ENCODE peak calls at places on chromosomes 1 and 21, in eight cellular contexts. One of them, this sample, is unnamed.

GRCh38 chr1:203378529-203379271 is 27.8 kb upstream of the FMOD start:
- DNase-seq in IMR-90: peak; percentile 66
- DNase-seq in adrenal gland: no peak
- DNase-seq in gastrocnemius medialis: no peak
- DNase-seq in endothelial cell of umbilical vein: no peak
- DNase-seq in Peyer's patch: no peak
- DNase-seq in A549: no peak
- DNase-seq in K562: no peak
- DNase-seq in this sample: peak; percentile 76

GRCh38 chr1:76443217-76443616 is 368.7 kb downstream of the ST6GALNAC3 start:
- DNase-seq in IMR-90: no peak
- DNase-seq in adrenal gland: no peak
- DNase-seq in gastrocnemius medialis: no peak
- DNase-seq in endothelial cell of umbilical vein: no peak
- DNase-seq in Peyer's patch: no peak
- DNase-seq in A549: no peak
- DNase-seq in K562: no peak
- DNase-seq in this sample: no peak

GRCh38 chr21:45048026-45048698 is 26.2 kb upstream of the ADARB1 start:
- DNase-seq in IMR-90: no peak
- DNase-seq in adrenal gland: no peak
- DNase-seq in gastrocnemius medialis: no peak
- DNase-seq in endothelial cell of umbilical vein: no peak
- DNase-seq in Peyer's patch: no peak
- DNase-seq in A549: no peak
- DNase-seq in K562: no peak
- DNase-seq in this sample: no peak

GRCh38 chr1:195501118-195501517 is 1107.1 kb downstream of the KCNT2 start:
- DNase-seq in IMR-90: no peak
- DNase-seq in adrenal gland: no peak
- DNase-seq in gastrocnemius medialis: no peak
- DNase-seq in endothelial cell of umbilical vein: no peak
- DNase-seq in Peyer's patch: no peak
- DNase-seq in A549: no peak
- DNase-seq in K562: no peak
- DNase-seq in this sample: no peak

GRCh38 chr1:178408869-178409268 is 87.9 kb downstream of the CLEC20A start:
- DNase-seq in IMR-90: peak; percentile 8
- DNase-seq in adrenal gland: no peak
- DNase-seq in gastrocnemius medialis: no peak
- DNase-seq in endothelial cell of umbilical vein: peak; percentile 66
- DNase-seq in Peyer's patch: no peak
- DNase-seq in A549: no peak
- DNase-seq in K562: no peak
- DNase-seq in this sample: no peak

GRCh38 chr1:248696261-248696660 is 6.3 kb downstream of the OR14I1 start:
- DNase-seq in IMR-90: no peak
- DNase-seq in adrenal gland: peak; percentile 29
- DNase-seq in gastrocnemius medialis: no peak
- DNase-seq in endothelial cell of umbilical vein: no peak
- DNase-seq in Peyer's patch: peak; percentile 48
- DNase-seq in A549: peak; percentile 14
- DNase-seq in K562: peak; percentile 15
- DNase-seq in this sample: no peak

GRCh38 chr1:226365831-226366231 is 42.1 kb downstream of the PARP1 start:
- DNase-seq in IMR-90: peak; percentile 86
- DNase-seq in adrenal gland: no peak
- DNase-seq in gastrocnemius medialis: no peak
- DNase-seq in endothelial cell of umbilical vein: peak; percentile 32
- DNase-seq in Peyer's patch: no peak
- DNase-seq in A549: no peak
- DNase-seq in K562: no peak
- DNase-seq in this sample: no peak

GRCh38 chr1:161217831-161218230 is 2.7 kb downstream of the FCER1G start:
- DNase-seq in IMR-90: no peak
- DNase-seq in adrenal gland: no peak
- DNase-seq in gastrocnemius medialis: no peak
- DNase-seq in endothelial cell of umbilical vein: no peak
- DNase-seq in Peyer's patch: no peak
- DNase-seq in A549: no peak
- DNase-seq in K562: no peak
- DNase-seq in this sample: no peak

GRCh38 chr1:11749203-11749689 is 12.7 kb upstream of the C1orf167 start:
- DNase-seq in IMR-90: no peak
- DNase-seq in adrenal gland: no peak
- DNase-seq in gastrocnemius medialis: no peak
- DNase-seq in endothelial cell of umbilical vein: peak; percentile 17
- DNase-seq in Peyer's patch: no peak
- DNase-seq in A549: peak; percentile 79
- DNase-seq in K562: peak; percentile 92
- DNase-seq in this sample: no peak

GRCh38 chr1:154603317-154603716 is 4.7 kb downstream of the ADAR start:
- DNase-seq in IMR-90: no peak
- DNase-seq in adrenal gland: no peak
- DNase-seq in gastrocnemius medialis: no peak
- DNase-seq in endothelial cell of umbilical vein: no peak
- DNase-seq in Peyer's patch: no peak
- DNase-seq in A549: no peak
- DNase-seq in K562: no peak
- DNase-seq in this sample: no peak

DNA sequence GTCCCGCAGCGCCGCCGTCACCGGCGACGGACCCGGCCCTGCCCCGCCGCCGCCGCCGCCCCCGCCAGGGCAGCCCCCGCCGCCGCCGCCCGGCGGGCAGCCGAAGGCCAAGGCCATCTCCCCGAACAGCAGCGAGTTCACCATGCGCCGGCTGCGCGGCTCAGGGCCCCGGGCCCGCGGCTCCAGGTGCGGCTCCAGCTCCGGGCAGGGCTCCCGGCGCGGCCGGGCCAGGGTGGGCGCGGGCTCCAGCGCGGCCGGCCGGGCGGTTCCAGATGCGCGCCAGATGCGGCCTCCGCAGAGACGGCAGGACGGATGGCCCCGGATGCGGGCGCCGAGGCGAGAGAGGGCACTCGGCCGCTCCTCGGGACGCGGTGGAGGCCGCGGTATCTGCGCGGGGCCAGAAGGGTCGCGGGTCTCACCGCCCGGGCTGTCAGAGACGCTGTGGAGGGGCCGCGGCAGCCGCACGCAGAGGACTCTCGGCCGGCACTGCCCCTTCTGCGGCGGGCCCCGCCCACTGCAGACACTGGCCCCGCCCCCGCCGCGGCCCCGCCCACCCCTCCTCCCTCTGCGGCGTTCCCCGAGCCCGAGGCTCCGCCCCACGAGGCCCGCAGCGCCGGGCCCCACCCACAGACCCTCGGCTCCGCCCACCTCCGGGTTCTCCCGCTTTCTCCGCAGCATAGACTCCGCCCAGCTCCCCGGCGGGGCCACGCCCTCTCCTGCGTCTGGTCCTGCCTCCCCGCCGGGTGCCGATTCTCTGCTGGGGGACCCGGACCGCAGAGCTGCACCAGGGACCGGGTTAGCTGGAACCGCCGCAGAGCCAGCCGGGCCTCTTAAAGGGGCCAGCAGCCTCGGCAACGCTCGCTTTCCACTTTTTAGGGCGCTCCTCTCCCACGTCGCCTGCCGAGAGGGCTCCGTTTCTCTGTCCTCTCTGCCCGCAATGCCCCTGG is at the start of gene IFFO2:
- DNase-seq in IMR-90: peak; percentile 90
- DNase-seq in adrenal gland: peak; percentile 97
- DNase-seq in gastrocnemius medialis: peak; percentile 94
- DNase-seq in endothelial cell of umbilical vein: peak; percentile 93
- DNase-seq in Peyer's patch: peak; percentile 99
- DNase-seq in A549: peak; percentile 92
- DNase-seq in K562: peak; percentile 100
- DNase-seq in this sample: peak; percentile 98
- TF ChIP-seq POLR2A in IMR-90: peak; percentile 82
- TF ChIP-seq POLR2A in adrenal gland: peak; percentile 90
- TF ChIP-seq POLR2A in gastrocnemius medialis: peak; percentile 92
- TF ChIP-seq POLR2A in endothelial cell of umbilical vein: peak; percentile 88
- TF ChIP-seq POLR2A in Peyer's patch: peak; percentile 65
- TF ChIP-seq POLR2A in A549: peak; percentile 92
- TF ChIP-seq POLR2A in K562: no peak
- TF ChIP-seq POLR2A in this sample: peak; percentile 97

GRCh38 chr1:234871710-234872262 is 256.9 kb downstream of the TOMM20 start:
- DNase-seq in IMR-90: peak; percentile 34
- DNase-seq in adrenal gland: no peak
- DNase-seq in gastrocnemius medialis: no peak
- DNase-seq in endothelial cell of umbilical vein: no peak
- DNase-seq in Peyer's patch: no peak
- DNase-seq in A549: no peak
- DNase-seq in K562: no peak
- DNase-seq in this sample: no peak
- H3K4me1 ChIP-seq in IMR-90: peaks cover 4% of the 10 kb centered on the region
- H3K4me1 ChIP-seq in adrenal gland: peaks cover 27% of the 10 kb centered on the region
- H3K4me1 ChIP-seq in gastrocnemius medialis: peaks cover 31% of the 10 kb centered on the region
- H3K4me1 ChIP-seq in endothelial cell of umbilical vein: peaks cover 7% of the 10 kb centered on the region
- H3K4me1 ChIP-seq in Peyer's patch: no peaks in the 10 kb centered on the region
- H3K4me1 ChIP-seq in A549: peaks cover 33% of the 10 kb centered on the region
- H3K4me1 ChIP-seq in K562: peaks cover 88% of the 10 kb centered on the region
- H3K4me1 ChIP-seq in this sample: no peaks in the 10 kb centered on the region

DNA sequence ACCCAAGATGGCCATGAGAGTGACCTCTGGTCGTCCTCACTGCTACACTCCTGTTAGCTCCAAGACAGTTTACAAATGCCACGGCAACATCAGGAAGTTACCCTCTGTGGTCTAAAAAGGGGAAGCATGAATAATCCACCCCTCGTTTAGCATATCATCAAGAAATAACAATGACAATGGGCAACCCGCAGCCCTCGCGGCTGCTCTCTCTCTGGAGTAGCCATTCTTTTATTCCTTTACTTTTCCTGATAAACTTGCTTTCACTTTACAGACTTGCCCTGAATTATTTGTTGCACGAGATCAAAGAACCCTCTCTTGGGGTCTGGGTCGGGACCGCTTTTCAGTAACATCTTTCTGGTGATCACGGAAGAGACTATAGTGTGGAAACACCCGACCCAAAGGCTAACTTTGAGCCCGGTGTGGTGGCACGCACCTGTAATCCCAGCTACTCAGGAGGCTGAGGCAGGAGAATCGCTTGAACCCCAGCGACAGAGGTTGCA is 19.8 kb upstream of the COX20 start:
- DNase-seq in IMR-90: no peak
- DNase-seq in adrenal gland: no peak
- DNase-seq in gastrocnemius medialis: no peak
- DNase-seq in endothelial cell of umbilical vein: no peak
- DNase-seq in Peyer's patch: no peak
- DNase-seq in A549: no peak
- DNase-seq in K562: no peak
- DNase-seq in this sample: no peak
- H3K4me3 ChIP-seq in IMR-90: no peak overlapping the region
- H3K4me3 ChIP-seq in adrenal gland: no peak overlapping the region
- H3K4me3 ChIP-seq in gastrocnemius medialis: no peak overlapping the region
- H3K4me3 ChIP-seq in endothelial cell of umbilical vein: no peak overlapping the region
- H3K4me3 ChIP-seq in Peyer's patch: peak overlapping the region; percentile 15
- H3K4me3 ChIP-seq in A549: no peak overlapping the region
- H3K4me3 ChIP-seq in K562: no peak overlapping the region
- H3K4me3 ChIP-seq in this sample: no peak overlapping the region

GRCh38 chr1:185315364-185316108 is 1.5 kb downstream of the IVNS1ABP start:
- DNase-seq in IMR-90: no peak
- DNase-seq in adrenal gland: no peak
- DNase-seq in gastrocnemius medialis: no peak
- DNase-seq in endothelial cell of umbilical vein: no peak
- DNase-seq in Peyer's patch: no peak
- DNase-seq in A549: no peak
- DNase-seq in K562: no peak
- DNase-seq in this sample: no peak

GRCh38 chr1:185314416-185314815 is 2.6 kb downstream of the IVNS1ABP start:
- DNase-seq in IMR-90: no peak
- DNase-seq in adrenal gland: no peak
- DNase-seq in gastrocnemius medialis: no peak
- DNase-seq in endothelial cell of umbilical vein: peak; percentile 41
- DNase-seq in Peyer's patch: no peak
- DNase-seq in A549: no peak
- DNase-seq in K562: no peak
- DNase-seq in this sample: no peak

GRCh38 chr1:185317886-185318310 is 855 bp upstream of the IVNS1ABP start:
- DNase-seq in IMR-90: no peak
- DNase-seq in adrenal gland: peak; percentile 57
- DNase-seq in gastrocnemius medialis: peak; percentile 15
- DNase-seq in endothelial cell of umbilical vein: no peak
- DNase-seq in Peyer's patch: no peak
- DNase-seq in A549: peak; percentile 15
- DNase-seq in K562: peak; percentile 50
- DNase-seq in this sample: peak; percentile 20

GRCh38 chr1:185317034-185317885 is at the start of gene IVNS1ABP:
- DNase-seq in IMR-90: peak; percentile 87
- DNase-seq in adrenal gland: peak; percentile 96
- DNase-seq in gastrocnemius medialis: peak; percentile 93
- DNase-seq in endothelial cell of umbilical vein: peak; percentile 96
- DNase-seq in Peyer's patch: peak; percentile 100
- DNase-seq in A549: peak; percentile 89
- DNase-seq in K562: peak; percentile 98
- DNase-seq in this sample: peak; percentile 93

GRCh38 chr1:185316163-185317033 is 645 bp downstream of the IVNS1ABP start:
- DNase-seq in IMR-90: peak; percentile 88
- DNase-seq in adrenal gland: peak; percentile 95
- DNase-seq in gastrocnemius medialis: peak; percentile 92
- DNase-seq in endothelial cell of umbilical vein: peak; percentile 88
- DNase-seq in Peyer's patch: peak; percentile 95
- DNase-seq in A549: peak; percentile 58
- DNase-seq in K562: peak; percentile 96
- DNase-seq in this sample: peak; percentile 95
- TF ChIP-seq POLR2A in IMR-90: peak; percentile 89
- TF ChIP-seq POLR2A in adrenal gland: peak; percentile 40
- TF ChIP-seq POLR2A in gastrocnemius medialis: peak; percentile 68
- TF ChIP-seq POLR2A in endothelial cell of umbilical vein: peak; percentile 61
- TF ChIP-seq POLR2A in Peyer's patch: peak; percentile 56
- TF ChIP-seq POLR2A in A549: no peak
- TF ChIP-seq POLR2A in K562: no peak
- TF ChIP-seq POLR2A in this sample: peak; percentile 47

DNA sequence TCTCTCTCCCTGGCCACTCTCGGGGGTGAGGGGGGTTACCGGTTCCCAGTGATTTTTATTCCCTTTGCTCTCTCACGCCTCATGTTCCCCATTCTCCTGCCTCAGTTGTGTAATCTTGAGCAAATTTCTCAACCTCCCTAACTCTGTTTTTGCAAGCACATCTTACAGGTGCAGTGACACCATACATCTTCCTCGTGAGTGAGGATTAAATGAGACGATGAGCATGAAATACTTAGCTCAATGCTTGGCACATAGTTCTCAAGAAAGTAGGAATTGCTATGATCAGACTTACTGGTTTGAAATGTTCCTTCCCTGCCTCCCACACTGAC is 2.0 kb upstream of the TNFRSF9 start:
- DNase-seq in IMR-90: no peak
- DNase-seq in adrenal gland: no peak
- DNase-seq in gastrocnemius medialis: no peak
- DNase-seq in endothelial cell of umbilical vein: no peak
- DNase-seq in Peyer's patch: no peak
- DNase-seq in A549: no peak
- DNase-seq in K562: no peak
- DNase-seq in this sample: no peak
- H3K4me1 ChIP-seq in IMR-90: peaks cover 8% of the 10 kb centered on the region
- H3K4me1 ChIP-seq in adrenal gland: peaks cover 10% of the 10 kb centered on the region
- H3K4me1 ChIP-seq in gastrocnemius medialis: peaks cover 2% of the 10 kb centered on the region
- H3K4me1 ChIP-seq in endothelial cell of umbilical vein: peaks cover 5% of the 10 kb centered on the region
- H3K4me1 ChIP-seq in Peyer's patch: no peaks in the 10 kb centered on the region
- H3K4me1 ChIP-seq in A549: peaks cover 24% of the 10 kb centered on the region
- H3K4me1 ChIP-seq in K562: peaks cover 11% of the 10 kb centered on the region
- H3K4me1 ChIP-seq in this sample: no peaks in the 10 kb centered on the region